ENCODE peak calls at places on chromosomes 6 and 20, in eight cellular contexts. One of them, this sample, is unnamed.
A peak's percentile ranks its signal among the peaks of the same experiment; 100 is the strongest.

GRCh38 chr6:156865019-156865629 is 87.9 kb downstream of the ARID1B start:
- DNase-seq in CD4-positive, alpha-beta memory T cell: no peak
- DNase-seq in aorta: no peak
- DNase-seq in cardiac muscle cell: peak; percentile 43
- DNase-seq in IMR-90: peak; percentile 49
- DNase-seq in heart left ventricle: no peak
- DNase-seq in breast epithelium: no peak
- DNase-seq in GM23248: peak; percentile 36
- DNase-seq in this sample: no peak

GRCh38 chr6:135830971-135831370 is 20.5 kb upstream of the PDE7B start:
- DNase-seq in IMR-90: no peak
- DNase-seq in heart left ventricle: no peak
- DNase-seq in cardiac muscle cell: no peak
- DNase-seq in breast epithelium: no peak
- DNase-seq in aorta: no peak
- DNase-seq in CD4-positive, alpha-beta memory T cell: no peak
- DNase-seq in GM23248: no peak
- DNase-seq in this sample: peak; percentile 86

GRCh38 chr6:140354296-140354695 is 979.8 kb upstream of the CITED2 start:
- DNase-seq in breast epithelium: no peak
- DNase-seq in GM23248: no peak
- DNase-seq in cardiac muscle cell: no peak
- DNase-seq in aorta: no peak
- DNase-seq in CD4-positive, alpha-beta memory T cell: no peak
- DNase-seq in heart left ventricle: no peak
- DNase-seq in IMR-90: no peak
- DNase-seq in this sample: no peak

GRCh38 chr6:106724848-106725247 is 95.5 kb downstream of the QRSL1 start:
- DNase-seq in GM23248: no peak
- DNase-seq in heart left ventricle: no peak
- DNase-seq in aorta: no peak
- DNase-seq in cardiac muscle cell: no peak
- DNase-seq in IMR-90: no peak
- DNase-seq in CD4-positive, alpha-beta memory T cell: no peak
- DNase-seq in breast epithelium: no peak
- DNase-seq in this sample: no peak

GRCh38 chr20:21554376-21554890 is 40.6 kb upstream of the NKX2-2 start:
- DNase-seq in IMR-90: no peak
- DNase-seq in aorta: no peak
- DNase-seq in breast epithelium: no peak
- DNase-seq in heart left ventricle: no peak
- DNase-seq in GM23248: no peak
- DNase-seq in cardiac muscle cell: no peak
- DNase-seq in CD4-positive, alpha-beta memory T cell: no peak
- DNase-seq in this sample: no peak

GRCh38 chr20:58523072-58523681 is 8.0 kb upstream of the APCDD1L start:
- DNase-seq in CD4-positive, alpha-beta memory T cell: no peak
- DNase-seq in heart left ventricle: no peak
- DNase-seq in cardiac muscle cell: peak; percentile 27
- DNase-seq in breast epithelium: no peak
- DNase-seq in GM23248: no peak
- DNase-seq in aorta: no peak
- DNase-seq in IMR-90: peak; percentile 31
- DNase-seq in this sample: peak; percentile 25

GRCh38 chr6:79240509-79240908 is 6.0 kb upstream of the HMGN3 start:
- DNase-seq in heart left ventricle: no peak
- DNase-seq in breast epithelium: peak; percentile 27
- DNase-seq in aorta: no peak
- DNase-seq in CD4-positive, alpha-beta memory T cell: no peak
- DNase-seq in cardiac muscle cell: peak; percentile 52
- DNase-seq in GM23248: no peak
- DNase-seq in IMR-90: no peak
- DNase-seq in this sample: no peak

GRCh38 chr20:58497911-58498310 is 17.3 kb downstream of the APCDD1L start:
- DNase-seq in heart left ventricle: no peak
- DNase-seq in breast epithelium: no peak
- DNase-seq in CD4-positive, alpha-beta memory T cell: no peak
- DNase-seq in cardiac muscle cell: no peak
- DNase-seq in aorta: no peak
- DNase-seq in GM23248: no peak
- DNase-seq in IMR-90: no peak
- DNase-seq in this sample: no peak

GRCh38 chr20:52536040-52536439 is 344.5 kb upstream of the ZFP64 start:
- DNase-seq in IMR-90: no peak
- DNase-seq in CD4-positive, alpha-beta memory T cell: no peak
- DNase-seq in GM23248: no peak
- DNase-seq in aorta: no peak
- DNase-seq in breast epithelium: no peak
- DNase-seq in heart left ventricle: no peak
- DNase-seq in cardiac muscle cell: no peak
- DNase-seq in this sample: no peak

GRCh38 chr6:28682542-28682941 is 156.9 kb downstream of the GPX5 start:
- DNase-seq in breast epithelium: no peak
- DNase-seq in cardiac muscle cell: no peak
- DNase-seq in heart left ventricle: no peak
- DNase-seq in CD4-positive, alpha-beta memory T cell: no peak
- DNase-seq in IMR-90: no peak
- DNase-seq in GM23248: no peak
- DNase-seq in aorta: no peak
- DNase-seq in this sample: no peak

GRCh38 chr20:22382742-22383141 is 201.6 kb downstream of the FOXA2 start:
- DNase-seq in cardiac muscle cell: no peak
- DNase-seq in IMR-90: no peak
- DNase-seq in breast epithelium: no peak
- DNase-seq in CD4-positive, alpha-beta memory T cell: no peak
- DNase-seq in aorta: no peak
- DNase-seq in heart left ventricle: no peak
- DNase-seq in GM23248: peak; percentile 46
- DNase-seq in this sample: no peak

GRCh38 chr20:63073051-63073737 is 66.4 kb upstream of the BHLHE23 start:
- DNase-seq in IMR-90: no peak
- DNase-seq in breast epithelium: no peak
- DNase-seq in heart left ventricle: no peak
- DNase-seq in GM23248: no peak
- DNase-seq in CD4-positive, alpha-beta memory T cell: no peak
- DNase-seq in aorta: peak; percentile 66
- DNase-seq in cardiac muscle cell: no peak
- DNase-seq in this sample: no peak

GRCh38 chr6:109918227-109918626 is 59.9 kb upstream of the GPR6 start:
- DNase-seq in heart left ventricle: no peak
- DNase-seq in cardiac muscle cell: no peak
- DNase-seq in CD4-positive, alpha-beta memory T cell: no peak
- DNase-seq in breast epithelium: no peak
- DNase-seq in aorta: no peak
- DNase-seq in IMR-90: no peak
- DNase-seq in GM23248: no peak
- DNase-seq in this sample: no peak

GRCh38 chr6:82840571-82840970 is 225.1 kb downstream of the UBE3D start:
- DNase-seq in heart left ventricle: no peak
- DNase-seq in cardiac muscle cell: no peak
- DNase-seq in breast epithelium: no peak
- DNase-seq in IMR-90: peak; percentile 2
- DNase-seq in aorta: no peak
- DNase-seq in GM23248: no peak
- DNase-seq in CD4-positive, alpha-beta memory T cell: no peak
- DNase-seq in this sample: no peak

GRCh38 chr6:52731719-52732118 is 31.6 kb downstream of the GSTA2 start:
- DNase-seq in heart left ventricle: no peak
- DNase-seq in breast epithelium: no peak
- DNase-seq in cardiac muscle cell: no peak
- DNase-seq in aorta: no peak
- DNase-seq in CD4-positive, alpha-beta memory T cell: no peak
- DNase-seq in GM23248: no peak
- DNase-seq in IMR-90: no peak
- DNase-seq in this sample: no peak

GRCh38 chr20:3843490-3843889 is 3.1 kb upstream of the MAVS start:
- DNase-seq in breast epithelium: no peak
- DNase-seq in CD4-positive, alpha-beta memory T cell: no peak
- DNase-seq in IMR-90: peak; percentile 84
- DNase-seq in GM23248: peak; percentile 75
- DNase-seq in aorta: no peak
- DNase-seq in heart left ventricle: no peak
- DNase-seq in cardiac muscle cell: peak; percentile 59
- DNase-seq in this sample: peak; percentile 91

GRCh38 chr6:83378621-83379388 is 52.0 kb downstream of the ME1 start:
- DNase-seq in GM23248: peak; percentile 73
- DNase-seq in heart left ventricle: no peak
- DNase-seq in cardiac muscle cell: peak; percentile 63
- DNase-seq in aorta: no peak
- DNase-seq in CD4-positive, alpha-beta memory T cell: no peak
- DNase-seq in breast epithelium: no peak
- DNase-seq in IMR-90: peak; percentile 76
- DNase-seq in this sample: peak; percentile 70

GRCh38 chr6:53728570-53729194 is 63.1 kb upstream of the KLHL31 start:
- DNase-seq in aorta: no peak
- DNase-seq in heart left ventricle: peak; percentile 39
- DNase-seq in GM23248: peak; percentile 61
- DNase-seq in breast epithelium: no peak
- DNase-seq in CD4-positive, alpha-beta memory T cell: peak; percentile 43
- DNase-seq in IMR-90: peak; percentile 49
- DNase-seq in cardiac muscle cell: peak; percentile 58
- DNase-seq in this sample: peak; percentile 38

GRCh38 chr6:156794963-156795362 is 17.8 kb downstream of the ARID1B start:
- DNase-seq in aorta: no peak
- DNase-seq in GM23248: no peak
- DNase-seq in IMR-90: no peak
- DNase-seq in CD4-positive, alpha-beta memory T cell: no peak
- DNase-seq in breast epithelium: no peak
- DNase-seq in heart left ventricle: no peak
- DNase-seq in cardiac muscle cell: no peak
- DNase-seq in this sample: no peak

GRCh38 chr6:38815250-38815649 is 100.1 kb downstream of the DNAH8 start:
- DNase-seq in GM23248: no peak
- DNase-seq in heart left ventricle: no peak
- DNase-seq in aorta: no peak
- DNase-seq in IMR-90: no peak
- DNase-seq in CD4-positive, alpha-beta memory T cell: no peak
- DNase-seq in breast epithelium: no peak
- DNase-seq in cardiac muscle cell: no peak
- DNase-seq in this sample: no peak

GRCh38 chr6:154986787-154987235 is 8.3 kb upstream of the TIAM2 start:
- DNase-seq in CD4-positive, alpha-beta memory T cell: no peak
- DNase-seq in breast epithelium: no peak
- DNase-seq in heart left ventricle: no peak
- DNase-seq in GM23248: no peak
- DNase-seq in aorta: no peak
- DNase-seq in cardiac muscle cell: peak; percentile 42
- DNase-seq in IMR-90: no peak
- DNase-seq in this sample: no peak

GRCh38 chr6:166156942-166157341 is 10.7 kb downstream of the TBXT start:
- DNase-seq in IMR-90: peak; percentile 9
- DNase-seq in CD4-positive, alpha-beta memory T cell: no peak
- DNase-seq in GM23248: peak; percentile 26
- DNase-seq in heart left ventricle: no peak
- DNase-seq in breast epithelium: no peak
- DNase-seq in cardiac muscle cell: peak; percentile 36
- DNase-seq in aorta: no peak
- DNase-seq in this sample: no peak

GRCh38 chr20:44104807-44105517 is 82.0 kb downstream of the JPH2 start:
- DNase-seq in cardiac muscle cell: peak; percentile 84
- DNase-seq in IMR-90: peak; percentile 84
- DNase-seq in CD4-positive, alpha-beta memory T cell: no peak
- DNase-seq in GM23248: peak; percentile 47
- DNase-seq in aorta: no peak
- DNase-seq in breast epithelium: no peak
- DNase-seq in heart left ventricle: no peak
- DNase-seq in this sample: peak; percentile 83

GRCh38 chr6:135291288-135292116 is 110.4 kb downstream of the MYB start:
- DNase-seq in aorta: no peak
- DNase-seq in IMR-90: peak; percentile 24
- DNase-seq in breast epithelium: no peak
- DNase-seq in cardiac muscle cell: peak; percentile 65
- DNase-seq in GM23248: peak; percentile 7
- DNase-seq in heart left ventricle: no peak
- DNase-seq in CD4-positive, alpha-beta memory T cell: no peak
- DNase-seq in this sample: peak; percentile 74

GRCh38 chr20:50504231-50504823 is 5.9 kb upstream of the PTPN1 start:
- DNase-seq in GM23248: peak; percentile 28
- DNase-seq in aorta: no peak
- DNase-seq in IMR-90: no peak
- DNase-seq in cardiac muscle cell: peak; percentile 42
- DNase-seq in CD4-positive, alpha-beta memory T cell: no peak
- DNase-seq in breast epithelium: no peak
- DNase-seq in heart left ventricle: no peak
- DNase-seq in this sample: peak; percentile 57

GRCh38 chr6:32785781-32786533 is 22.6 kb upstream of the HLA-DQB2 start:
- DNase-seq in GM23248: peak; percentile 63
- DNase-seq in heart left ventricle: peak; percentile 38
- DNase-seq in CD4-positive, alpha-beta memory T cell: peak; percentile 39
- DNase-seq in IMR-90: peak; percentile 49
- DNase-seq in aorta: no peak
- DNase-seq in breast epithelium: no peak
- DNase-seq in cardiac muscle cell: peak; percentile 77
- DNase-seq in this sample: peak; percentile 72
- H3K27ac ChIP-seq in GM23248: no peak overlapping the region
- H3K27ac ChIP-seq in heart left ventricle: no peak overlapping the region
- H3K27ac ChIP-seq in CD4-positive, alpha-beta memory T cell: no peak overlapping the region
- H3K27ac ChIP-seq in IMR-90: no peak overlapping the region
- H3K27ac ChIP-seq in aorta: no peak overlapping the region
- H3K27ac ChIP-seq in breast epithelium: no peak overlapping the region
- H3K27ac ChIP-seq in cardiac muscle cell: no peak overlapping the region
- H3K27ac ChIP-seq in this sample: no peak overlapping the region

GRCh38 chr20:39421571-39422099 is 459.5 kb downstream of the DHX35 start:
- DNase-seq in GM23248: peak; percentile 4
- DNase-seq in heart left ventricle: no peak
- DNase-seq in cardiac muscle cell: no peak
- DNase-seq in breast epithelium: no peak
- DNase-seq in aorta: no peak
- DNase-seq in IMR-90: no peak
- DNase-seq in CD4-positive, alpha-beta memory T cell: no peak
- DNase-seq in this sample: no peak
- H3K36me3 ChIP-seq in GM23248: no peaks in the 10 kb centered on the region
- H3K36me3 ChIP-seq in heart left ventricle: no peaks in the 10 kb centered on the region
- H3K36me3 ChIP-seq in cardiac muscle cell: no peaks in the 10 kb centered on the region
- H3K36me3 ChIP-seq in breast epithelium: no peaks in the 10 kb centered on the region
- H3K36me3 ChIP-seq in aorta: no peaks in the 10 kb centered on the region
- H3K36me3 ChIP-seq in IMR-90: no peaks in the 10 kb centered on the region
- H3K36me3 ChIP-seq in CD4-positive, alpha-beta memory T cell: no peaks in the 10 kb centered on the region
- H3K36me3 ChIP-seq in this sample: no peaks in the 10 kb centered on the region

GRCh38 chr20:48309293-48309692 is 518.5 kb downstream of the PREX1 start:
- DNase-seq in GM23248: no peak
- DNase-seq in IMR-90: no peak
- DNase-seq in CD4-positive, alpha-beta memory T cell: no peak
- DNase-seq in breast epithelium: no peak
- DNase-seq in heart left ventricle: no peak
- DNase-seq in cardiac muscle cell: no peak
- DNase-seq in aorta: no peak
- DNase-seq in this sample: no peak
- H3K27ac ChIP-seq in GM23248: no peak overlapping the region
- H3K27ac ChIP-seq in IMR-90: no peak overlapping the region
- H3K27ac ChIP-seq in CD4-positive, alpha-beta memory T cell: no peak overlapping the region
- H3K27ac ChIP-seq in breast epithelium: no peak overlapping the region
- H3K27ac ChIP-seq in heart left ventricle: no peak overlapping the region
- H3K27ac ChIP-seq in cardiac muscle cell: no peak overlapping the region
- H3K27ac ChIP-seq in aorta: no peak overlapping the region
- H3K27ac ChIP-seq in this sample: no peak overlapping the region

DNA sequence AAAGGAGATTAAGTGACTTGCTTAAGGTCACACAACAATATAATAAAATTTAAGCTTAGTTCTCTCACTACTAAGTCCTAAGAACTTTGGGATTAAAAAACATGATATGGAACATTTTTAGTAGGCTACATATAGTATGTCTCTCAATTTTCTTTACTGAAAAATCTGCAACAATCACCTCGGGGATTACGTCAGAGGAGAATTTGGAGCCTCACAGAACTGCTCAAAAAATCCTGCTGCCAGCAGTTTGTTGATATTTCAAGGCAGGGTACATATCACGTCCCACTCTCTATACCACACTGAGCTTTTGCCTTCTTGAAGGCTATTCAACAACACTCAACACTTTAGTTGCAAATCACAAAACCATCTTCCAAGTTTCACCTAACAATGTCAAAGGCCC is 561.6 kb upstream of the BTBD3 start:
- DNase-seq in CD4-positive, alpha-beta memory T cell: no peak
- DNase-seq in breast epithelium: no peak
- DNase-seq in heart left ventricle: no peak
- DNase-seq in GM23248: no peak
- DNase-seq in IMR-90: no peak
- DNase-seq in aorta: no peak
- DNase-seq in cardiac muscle cell: no peak
- DNase-seq in this sample: no peak
- H3K36me3 ChIP-seq in CD4-positive, alpha-beta memory T cell: no peaks in the 10 kb centered on the region
- H3K36me3 ChIP-seq in breast epithelium: no peaks in the 10 kb centered on the region
- H3K36me3 ChIP-seq in heart left ventricle: no peaks in the 10 kb centered on the region
- H3K36me3 ChIP-seq in GM23248: no peaks in the 10 kb centered on the region
- H3K36me3 ChIP-seq in IMR-90: no peaks in the 10 kb centered on the region
- H3K36me3 ChIP-seq in aorta: no peaks in the 10 kb centered on the region
- H3K36me3 ChIP-seq in cardiac muscle cell: no peaks in the 10 kb centered on the region
- H3K36me3 ChIP-seq in this sample: no peaks in the 10 kb centered on the region